ENCODE peak calls at places on chromosome 13, in eight cellular contexts. L is kidney epithelial cell; F is CD8-positive, alpha-beta T cell; B is fibroblast of pulmonary artery; G is adrenal gland; X is heart right ventricle; W is omental fat pad; N is HFF-Myc. E is an unnamed sample.

GRCh38 chr13:71867101-71867814 is at the start of gene DACH1:
- DNase-seq in L (peak), F (no peak), B (peak), G (peak), X (peak), W (no peak), N (peak), E (peak)

GRCh38 chr13:30119476-30119875 is 187.9 kb downstream of the KATNAL1 start:
- DNase-seq in L (peak), F (no peak), B (peak), G (no peak), X (no peak), W (no peak), N (peak), E (no peak)

GRCh38 chr13:86397640-86398039 is 598.4 kb upstream of the SLITRK6 start:
- DNase-seq in L (no peak), F (no peak), B (no peak), G (no peak), X (no peak), W (no peak), N (no peak), E (no peak)

GRCh38 chr13:54750521-54750920 is 1721.9 kb downstream of the OLFM4 start:
- DNase-seq in L (no peak), F (no peak), B (no peak), G (no peak), X (no peak), W (no peak), N (no peak), E (no peak)

GRCh38 chr13:43377955-43378354 is 354.6 kb downstream of the DNAJC15 start:
- DNase-seq in L (no peak), F (no peak), B (peak), G (no peak), X (no peak), W (no peak), N (no peak), E (no peak)

GRCh38 chr13:97460004-97460756 is 26.2 kb downstream of the RAP2A start:
- DNase-seq in L (no peak), F (no peak), B (peak), G (peak), X (no peak), W (no peak), N (no peak), E (peak)

GRCh38 chr13:96090240-96091101 is 564 bp downstream of the HS6ST3 start:
- DNase-seq in L (no peak), F (no peak), B (no peak), G (peak), X (no peak), W (no peak), N (no peak), E (peak)

GRCh38 chr13:112112534-112113276 is 45.8 kb downstream of the SOX1 start:
- DNase-seq in L (no peak), F (no peak), B (no peak), G (no peak), X (no peak), W (no peak), N (no peak), E (no peak)

GRCh38 chr13:21894703-21895699 is 224.1 kb downstream of the FGF9 start:
- DNase-seq in L (no peak), F (no peak), B (no peak), G (no peak), X (no peak), W (no peak), N (no peak), E (no peak)

GRCh38 chr13:79423340-79423739 is 17.3 kb upstream of the RBM26 start:
- DNase-seq in L (no peak), F (no peak), B (no peak), G (no peak), X (no peak), W (no peak), N (no peak), E (no peak)

GRCh38 chr13:79429309-79429708 is 23.3 kb upstream of the RBM26 start:
- DNase-seq in L (no peak), F (no peak), B (no peak), G (no peak), X (no peak), W (no peak), N (no peak), E (no peak)

GRCh38 chr13:79427265-79427664 is 21.2 kb upstream of the RBM26 start:
- DNase-seq in L (peak), F (no peak), B (no peak), G (no peak), X (no peak), W (no peak), N (no peak), E (no peak)

GRCh38 chr13:79423801-79424642 is 18.0 kb upstream of the RBM26 start:
- DNase-seq in L (peak), F (no peak), B (peak), G (no peak), X (no peak), W (no peak), N (peak), E (peak)
- TF ChIP-seq CTCF in L (peak), F (peak), B (peak), G (peak), X (peak), W (no peak), N (peak), E (peak)

GRCh38 chr13:101544979-101545378 is 92.5 kb downstream of the ITGBL1 start:
- DNase-seq in L (no peak), F (no peak), B (no peak), G (no peak), X (no peak), W (no peak), N (no peak), E (no peak)

DNA sequence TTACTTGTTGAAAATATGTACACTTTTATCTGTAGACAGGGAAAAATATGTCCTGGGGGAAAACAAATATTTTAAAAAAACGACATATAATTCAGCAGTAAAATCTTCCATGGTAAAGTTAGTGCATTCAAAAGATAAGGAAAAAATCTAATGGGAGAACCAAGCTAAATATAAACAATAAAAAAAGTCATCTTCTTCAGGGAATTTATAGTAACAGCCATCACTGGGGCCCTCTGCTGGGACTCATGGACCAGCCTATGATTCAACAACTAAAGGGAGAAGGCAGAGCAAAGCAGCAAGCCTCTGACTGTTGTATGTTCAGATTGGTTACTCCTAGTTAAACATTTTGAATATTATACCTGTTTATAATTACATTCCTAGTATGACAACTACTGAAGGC is 93.0 kb downstream of the ITGBL1 start:
- DNase-seq in L (no peak), F (no peak), B (no peak), G (no peak), X (no peak), W (no peak), N (no peak), E (no peak)
- TF ChIP-seq CTCF in L (no peak), F (no peak), B (no peak), G (no peak), X (no peak), W (no peak), N (no peak), E (no peak)

DNA sequence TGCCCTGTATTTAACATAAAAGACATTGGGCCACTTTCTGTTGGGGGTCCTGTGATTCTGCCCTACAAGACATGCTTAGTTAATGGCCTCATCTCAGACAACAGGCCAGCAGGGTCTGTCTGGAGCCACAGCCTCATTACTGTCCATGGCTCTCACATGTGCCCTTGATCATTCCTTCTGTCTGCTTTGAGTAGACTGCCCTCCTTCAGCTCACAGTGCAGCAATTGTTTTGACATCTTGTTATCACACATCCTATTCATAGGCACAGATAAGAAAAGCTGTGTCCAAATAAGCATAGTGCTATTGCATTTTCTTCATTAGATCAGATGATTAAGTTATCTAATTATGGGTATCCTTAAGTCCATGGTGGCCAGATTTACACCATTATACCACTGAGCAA is 127.9 kb downstream of the KCTD12 start:
- DNase-seq in L (no peak), F (no peak), B (peak), G (peak), X (no peak), W (no peak), N (no peak), E (no peak)
- TF ChIP-seq CTCF in L (no peak), F (no peak), B (no peak), G (no peak), X (no peak), W (no peak), N (no peak), E (no peak)

DNA sequence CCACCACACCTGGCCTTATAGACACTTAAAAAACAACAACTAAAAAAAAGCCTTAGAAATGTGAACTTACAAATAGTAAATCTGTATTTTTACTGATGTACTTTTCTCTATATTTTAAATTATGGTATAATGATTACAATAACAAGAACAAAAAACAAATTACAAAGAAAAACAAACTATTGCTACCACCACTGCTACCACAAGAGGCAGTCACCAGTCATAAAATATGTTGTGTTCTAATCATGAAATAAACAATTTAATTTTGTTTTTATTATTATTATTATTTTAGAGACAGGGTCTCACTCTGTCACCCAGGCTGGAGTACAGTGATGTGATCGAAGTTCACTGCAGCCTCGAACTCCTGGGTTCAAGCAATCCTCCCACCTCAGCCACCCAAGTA is 72.2 kb downstream of the DIAPH3 start:
- DNase-seq in L (no peak), F (no peak), B (no peak), G (no peak), X (no peak), W (no peak), N (no peak), E (no peak)
- TF ChIP-seq CTCF in L (no peak), F (no peak), B (peak), G (no peak), X (no peak), W (no peak), N (no peak), E (no peak)

DNA sequence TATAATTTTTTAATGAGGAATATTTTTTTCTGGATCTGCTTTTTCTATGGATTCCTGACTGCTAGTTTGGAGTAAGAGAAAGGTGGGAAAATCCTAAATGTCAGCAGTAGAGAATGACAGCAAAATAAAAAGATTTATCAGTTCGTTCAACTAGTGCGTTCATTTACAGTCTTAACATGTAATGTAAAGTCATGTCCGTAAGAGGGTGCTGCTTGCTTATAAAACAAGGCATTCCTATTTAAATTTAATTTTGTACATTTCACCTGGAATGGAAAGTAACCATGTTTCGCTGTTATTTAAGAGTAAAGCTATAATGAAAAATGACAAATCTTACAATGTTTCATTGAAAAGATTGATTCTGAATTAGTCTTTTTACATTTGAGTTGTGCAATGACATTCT is 76.6 kb downstream of the ZMYM2 start:
- DNase-seq in L (no peak), F (no peak), B (peak), G (no peak), X (no peak), W (no peak), N (no peak), E (no peak)
- TF ChIP-seq CTCF in L (peak), F (no peak), B (no peak), G (peak), X (no peak), W (no peak), N (no peak), E (no peak)

GRCh38 chr13:84648069-84648640 is 765.9 kb upstream of the SLITRK1 start:
- DNase-seq in L (no peak), F (no peak), B (peak), G (no peak), X (no peak), W (no peak), N (no peak), E (no peak)
- TF ChIP-seq CTCF in L (peak), F (no peak), B (peak), G (no peak), X (no peak), W (no peak), N (no peak), E (no peak)

GRCh38 chr13:40342461-40342860 is 324.0 kb downstream of the FOXO1 start:
- DNase-seq in L (no peak), F (no peak), B (no peak), G (no peak), X (no peak), W (no peak), N (no peak), E (no peak)
- TF ChIP-seq CTCF in L (no peak), F (no peak), B (no peak), G (no peak), X (no peak), W (no peak), N (no peak), E (no peak)